ENCODE peak calls at places on chromosomes 5 and 9, in four cellular contexts. One of them, this sample, is unnamed.
A peak's percentile ranks its signal among the peaks of the same experiment; 100 is the strongest.

GRCh38 chr5:19554524-19554923 is 433.5 kb downstream of the CDH18 start:
- DNase-seq in tibial artery: no peak
- DNase-seq in psoas muscle: no peak
- DNase-seq in MM.1S: no peak
- DNase-seq in this sample: no peak

GRCh38 chr9:88497224-88497623 is 37.8 kb upstream of the NXNL2 start:
- DNase-seq in tibial artery: no peak
- DNase-seq in psoas muscle: no peak
- DNase-seq in MM.1S: no peak
- DNase-seq in this sample: no peak

GRCh38 chr5:87191645-87192044 is 76.0 kb upstream of the RASA1 start:
- DNase-seq in tibial artery: no peak
- DNase-seq in psoas muscle: no peak
- DNase-seq in MM.1S: no peak
- DNase-seq in this sample: no peak

GRCh38 chr9:70587143-70587710 is 172.8 kb upstream of the KLF9 start:
- DNase-seq in tibial artery: no peak
- DNase-seq in psoas muscle: no peak
- DNase-seq in MM.1S: no peak
- DNase-seq in this sample: no peak

GRCh38 chr5:139140631-139141071 is 57.5 kb downstream of the SIL1 start:
- DNase-seq in tibial artery: no peak
- DNase-seq in psoas muscle: no peak
- DNase-seq in MM.1S: peak; percentile 54
- DNase-seq in this sample: no peak

GRCh38 chr5:116626272-116626723 is 51.7 kb upstream of the SEMA6A start:
- DNase-seq in tibial artery: peak; percentile 89
- DNase-seq in psoas muscle: peak; percentile 75
- DNase-seq in MM.1S: no peak
- DNase-seq in this sample: no peak

GRCh38 chr9:79986437-79986836 is 414.7 kb downstream of the TLE4 start:
- DNase-seq in tibial artery: no peak
- DNase-seq in psoas muscle: no peak
- DNase-seq in MM.1S: no peak
- DNase-seq in this sample: no peak

GRCh38 chr9:134419684-134420076 is 93.4 kb downstream of the RXRA start:
- DNase-seq in tibial artery: no peak
- DNase-seq in psoas muscle: no peak
- DNase-seq in MM.1S: no peak
- DNase-seq in this sample: no peak

GRCh38 chr9:122056484-122056883 is 36.6 kb downstream of the TTLL11 start:
- DNase-seq in tibial artery: no peak
- DNase-seq in psoas muscle: no peak
- DNase-seq in MM.1S: peak; percentile 13
- DNase-seq in this sample: no peak

GRCh38 chr5:90133941-90134340 is 275.6 kb downstream of the CETN3 start:
- DNase-seq in tibial artery: no peak
- DNase-seq in psoas muscle: no peak
- DNase-seq in MM.1S: no peak
- DNase-seq in this sample: no peak

GRCh38 chr9:88660611-88661010 is 125.6 kb downstream of the NXNL2 start:
- DNase-seq in tibial artery: no peak
- DNase-seq in psoas muscle: no peak
- DNase-seq in MM.1S: peak; percentile 28
- DNase-seq in this sample: no peak

GRCh38 chr5:112921031-112921832 is 795 bp downstream of the REEP5 start:
- DNase-seq in tibial artery: peak; percentile 78
- DNase-seq in psoas muscle: peak; percentile 86
- DNase-seq in MM.1S: peak; percentile 52
- DNase-seq in this sample: peak; percentile 73

GRCh38 chr9:98311541-98311940 is 56.1 kb upstream of the TBC1D2 start:
- DNase-seq in tibial artery: no peak
- DNase-seq in psoas muscle: no peak
- DNase-seq in MM.1S: no peak
- DNase-seq in this sample: no peak

GRCh38 chr5:27217160-27217956 is 179.0 kb upstream of the CDH9 start:
- DNase-seq in tibial artery: no peak
- DNase-seq in psoas muscle: no peak
- DNase-seq in MM.1S: no peak
- DNase-seq in this sample: no peak

GRCh38 chr5:5826911-5827310 is 404.4 kb downstream of the ICE1 start:
- DNase-seq in tibial artery: no peak
- DNase-seq in psoas muscle: no peak
- DNase-seq in MM.1S: no peak
- DNase-seq in this sample: no peak

GRCh38 chr9:28668158-28668557 is 1094.9 kb upstream of the C9orf72 start:
- DNase-seq in tibial artery: no peak
- DNase-seq in psoas muscle: no peak
- DNase-seq in MM.1S: peak; percentile 49
- DNase-seq in this sample: peak; percentile 8

GRCh38 chr5:100901851-100902341 is 1.2 kb downstream of the ST8SIA4 start:
- DNase-seq in tibial artery: peak; percentile 62
- DNase-seq in psoas muscle: peak; percentile 31
- DNase-seq in MM.1S: peak; percentile 83
- DNase-seq in this sample: peak; percentile 40

GRCh38 chr5:160242140-160242539 is 12.8 kb downstream of the FABP6 start:
- DNase-seq in tibial artery: no peak
- DNase-seq in psoas muscle: no peak
- DNase-seq in MM.1S: no peak
- DNase-seq in this sample: no peak

GRCh38 chr9:87872079-87872624 is 10.5 kb upstream of the SPATA31E1 start:
- DNase-seq in tibial artery: peak; percentile 71
- DNase-seq in psoas muscle: no peak
- DNase-seq in MM.1S: no peak
- DNase-seq in this sample: no peak

GRCh38 chr5:142821733-142822487 is 51.7 kb downstream of the ARHGAP26 start:
- DNase-seq in tibial artery: no peak
- DNase-seq in psoas muscle: no peak
- DNase-seq in MM.1S: no peak
- DNase-seq in this sample: no peak

GRCh38 chr5:89535421-89535820 is 652.4 kb upstream of the MEF2C start:
- DNase-seq in tibial artery: no peak
- DNase-seq in psoas muscle: no peak
- DNase-seq in MM.1S: no peak
- DNase-seq in this sample: no peak

GRCh38 chr5:120779674-120780073 is 315.6 kb downstream of the PRR16 start:
- DNase-seq in tibial artery: no peak
- DNase-seq in psoas muscle: no peak
- DNase-seq in MM.1S: no peak
- DNase-seq in this sample: no peak

GRCh38 chr5:177958696-177959095 is 37.3 kb downstream of the PROP1 start:
- DNase-seq in tibial artery: no peak
- DNase-seq in psoas muscle: no peak
- DNase-seq in MM.1S: no peak
- DNase-seq in this sample: no peak

GRCh38 chr9:108094676-108094993 is 605.1 kb upstream of the KLF4 start:
- DNase-seq in tibial artery: no peak
- DNase-seq in psoas muscle: no peak
- DNase-seq in MM.1S: no peak
- DNase-seq in this sample: no peak

GRCh38 chr5:168356592-168356991 is 65.1 kb downstream of the WWC1 start:
- DNase-seq in tibial artery: peak; percentile 24
- DNase-seq in psoas muscle: no peak
- DNase-seq in MM.1S: no peak
- DNase-seq in this sample: no peak

GRCh38 chr5:41510176-41510831 is at the start of gene PLCXD3:
- DNase-seq in tibial artery: peak; percentile 74
- DNase-seq in psoas muscle: peak; percentile 36
- DNase-seq in MM.1S: no peak
- DNase-seq in this sample: no peak
- TF ChIP-seq CTCF in tibial artery: no peak
- TF ChIP-seq CTCF in psoas muscle: no peak
- TF ChIP-seq CTCF in MM.1S: no peak
- TF ChIP-seq CTCF in this sample: no peak

GRCh38 chr9:1726993-1727759 is 288.0 kb upstream of the SMARCA2 start:
- DNase-seq in tibial artery: no peak
- DNase-seq in psoas muscle: no peak
- DNase-seq in MM.1S: peak; percentile 19
- DNase-seq in this sample: no peak

GRCh38 chr9:1738511-1739100 is 276.5 kb upstream of the SMARCA2 start:
- DNase-seq in tibial artery: no peak
- DNase-seq in psoas muscle: no peak
- DNase-seq in MM.1S: no peak
- DNase-seq in this sample: no peak

GRCh38 chr9:1729631-1730030 is 285.5 kb upstream of the SMARCA2 start:
- DNase-seq in tibial artery: no peak
- DNase-seq in psoas muscle: no peak
- DNase-seq in MM.1S: no peak
- DNase-seq in this sample: no peak

DNA sequence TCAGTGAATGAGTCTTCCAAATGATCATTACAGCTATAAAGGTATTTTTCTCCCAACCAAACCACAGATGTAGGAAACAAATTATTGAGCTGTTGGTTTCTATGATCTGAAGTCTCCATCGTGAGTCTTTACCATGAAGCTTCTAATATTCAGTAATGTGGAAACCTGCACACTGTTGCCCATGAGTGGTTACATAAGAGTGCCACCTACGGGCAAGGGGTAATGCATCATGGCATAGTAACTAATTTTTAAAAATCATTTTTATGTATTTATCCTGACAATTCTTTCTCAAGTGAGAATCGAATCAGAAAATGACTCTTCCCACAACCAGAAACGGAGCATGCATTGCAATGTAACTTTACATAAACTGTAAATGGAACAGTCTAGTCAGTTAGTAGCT is 282.5 kb upstream of the SMARCA2 start:
- DNase-seq in tibial artery: no peak
- DNase-seq in psoas muscle: no peak
- DNase-seq in MM.1S: peak; percentile 40
- DNase-seq in this sample: no peak
- TF ChIP-seq CTCF in tibial artery: no peak
- TF ChIP-seq CTCF in psoas muscle: no peak
- TF ChIP-seq CTCF in MM.1S: peak; percentile 72
- TF ChIP-seq CTCF in this sample: peak; percentile 41

GRCh38 chr5:52943808-52944207 is 45.3 kb upstream of the ITGA2 start:
- DNase-seq in tibial artery: no peak
- DNase-seq in psoas muscle: no peak
- DNase-seq in MM.1S: no peak
- DNase-seq in this sample: no peak

GRCh38 chr5:52945040-52945439 is 44.1 kb upstream of the ITGA2 start:
- DNase-seq in tibial artery: no peak
- DNase-seq in psoas muscle: no peak
- DNase-seq in MM.1S: peak; percentile 9
- DNase-seq in this sample: no peak

GRCh38 chr5:52947851-52948250 is 41.3 kb upstream of the ITGA2 start:
- DNase-seq in tibial artery: no peak
- DNase-seq in psoas muscle: no peak
- DNase-seq in MM.1S: no peak
- DNase-seq in this sample: no peak

GRCh38 chr5:52947208-52947607 is 41.9 kb upstream of the ITGA2 start:
- DNase-seq in tibial artery: no peak
- DNase-seq in psoas muscle: no peak
- DNase-seq in MM.1S: no peak
- DNase-seq in this sample: no peak

DNA sequence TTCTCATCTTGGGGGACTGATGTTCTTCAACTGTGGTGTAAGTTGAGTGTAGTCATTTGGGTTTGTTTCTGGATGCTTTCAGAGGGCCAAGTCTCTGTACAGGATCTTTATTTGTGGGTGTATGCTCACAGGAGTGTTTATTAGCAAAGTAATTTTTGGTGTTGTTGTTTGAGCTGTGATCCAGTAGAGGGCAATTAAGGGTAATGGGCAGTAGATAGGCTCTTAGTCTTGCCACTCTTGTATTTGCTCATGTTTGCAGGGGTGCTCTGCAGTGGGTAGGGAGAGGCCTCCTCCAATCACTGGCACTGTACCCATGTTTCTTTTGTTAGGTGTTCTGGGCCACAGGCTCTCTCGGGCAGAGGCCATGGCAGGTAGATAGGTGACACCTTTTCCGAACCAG is 45.9 kb upstream of the ITGA2 start:
- DNase-seq in tibial artery: no peak
- DNase-seq in psoas muscle: no peak
- DNase-seq in MM.1S: peak; percentile 14
- DNase-seq in this sample: no peak
- TF ChIP-seq CTCF in tibial artery: no peak
- TF ChIP-seq CTCF in psoas muscle: no peak
- TF ChIP-seq CTCF in MM.1S: peak; percentile 30
- TF ChIP-seq CTCF in this sample: no peak

DNA sequence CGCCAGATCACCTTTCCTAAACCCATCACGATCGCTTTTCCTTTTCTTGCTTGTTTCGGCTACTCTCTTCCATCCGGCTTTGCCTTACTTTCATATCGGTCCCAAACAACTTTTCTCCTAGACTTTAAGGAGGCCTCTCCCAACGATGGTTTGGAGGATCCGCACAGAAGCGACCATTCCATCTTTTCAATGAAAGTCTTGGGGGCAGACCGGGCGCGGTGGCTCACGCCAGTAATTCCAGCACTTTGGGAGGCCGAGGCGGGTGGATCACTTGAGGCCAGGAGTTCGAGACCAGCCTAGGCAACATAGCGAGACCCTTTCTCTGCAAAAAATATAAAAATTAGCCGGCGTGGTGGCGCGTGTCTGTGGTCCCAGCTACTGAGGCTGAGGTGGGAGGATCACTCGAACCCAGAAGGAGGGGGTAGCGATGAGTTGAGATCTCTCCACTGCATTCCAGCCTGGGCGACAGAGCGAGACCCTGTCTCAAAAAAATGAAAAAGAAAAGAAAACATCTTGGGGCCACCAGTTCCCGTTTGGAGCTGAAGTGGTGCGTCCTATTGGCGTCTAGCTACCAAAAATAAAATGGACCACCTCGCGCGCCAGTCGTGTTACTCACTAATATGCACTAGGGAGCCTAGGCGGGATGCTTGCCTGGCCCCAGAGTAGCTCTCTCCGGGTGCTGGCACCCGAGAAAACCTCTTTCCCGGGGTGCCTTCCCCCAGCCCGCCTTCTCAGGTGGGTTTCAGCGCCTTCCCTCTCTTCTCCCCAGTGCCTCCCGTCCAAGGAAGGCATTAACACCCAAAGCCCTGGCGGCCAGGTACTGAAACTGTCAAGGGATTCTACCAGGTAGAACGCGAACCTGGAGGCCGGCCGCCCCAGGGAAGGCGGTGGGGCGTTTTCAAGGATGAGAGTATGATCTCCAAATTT is 800 bp upstream of the AP3B1 start:
- DNase-seq in tibial artery: peak; percentile 67
- DNase-seq in psoas muscle: peak; percentile 60
- DNase-seq in MM.1S: peak; percentile 66
- DNase-seq in this sample: peak; percentile 39
- TF ChIP-seq CTCF in tibial artery: no peak
- TF ChIP-seq CTCF in psoas muscle: no peak
- TF ChIP-seq CTCF in MM.1S: peak; percentile 57
- TF ChIP-seq CTCF in this sample: peak; percentile 11